ENCODE peak calls at places on chromosome 18, in four cellular contexts. U, F, A and C are unnamed samples.

GRCh38 chr18:56235061-56235772 is 403.2 kb downstream of the TXNL1 start:
- DNase-seq in U (no peak), F (no peak), A (no peak), C (no peak)

GRCh38 chr18:38576349-38576748 is 1010.8 kb upstream of the CELF4 start:
- DNase-seq in U (no peak), F (no peak), A (no peak), C (no peak)

GRCh38 chr18:46809145-46809544 is 52.3 kb upstream of the ST8SIA5 start:
- DNase-seq in A (no peak), U (no peak), F (no peak), C (no peak)

GRCh38 chr18:22432672-22433137 is 15.0 kb upstream of the CTAGE1 start:
- DNase-seq in F (no peak), A (no peak), U (no peak), C (peak)

GRCh38 chr18:27712066-27712465 is 464.9 kb downstream of the CDH2 start:
- DNase-seq in F (no peak), U (no peak), A (no peak), C (no peak)

GRCh38 chr18:73283032-73283431 is 415.2 kb upstream of the NETO1 start:
- DNase-seq in A (no peak), F (no peak), U (no peak), C (no peak)

GRCh38 chr18:70376914-70377258 is 88.0 kb downstream of the SOCS6 start:
- DNase-seq in U (no peak), A (no peak), F (peak), C (no peak)

GRCh38 chr18:23438608-23439366 is 14.3 kb upstream of the RIOK3 start:
- DNase-seq in A (no peak), F (no peak), U (no peak), C (peak)

GRCh38 chr18:59623456-59624383 is 73.5 kb downstream of the CCBE1 start:
- DNase-seq in U (no peak), F (no peak), A (no peak), C (no peak)

GRCh38 chr18:23158884-23159820 is 23.9 kb downstream of the CABLES1 start:
- DNase-seq in A (no peak), F (no peak), U (no peak), C (no peak)

GRCh38 chr18:6747646-6748045 is 18.1 kb downstream of the ARHGAP28 start:
- DNase-seq in A (no peak), U (no peak), F (no peak), C (no peak)

GRCh38 chr18:9469700-9470099 is 5.6 kb upstream of the RALBP1 start:
- DNase-seq in A (no peak), F (no peak), U (no peak), C (no peak)

GRCh38 chr18:32542221-32542798 is 71.6 kb upstream of the GAREM1 start:
- DNase-seq in F (no peak), A (no peak), U (no peak), C (no peak)

GRCh38 chr18:69774831-69775230 is 172.8 kb downstream of the CD226 start:
- DNase-seq in F (no peak), U (no peak), A (no peak), C (no peak)

GRCh38 chr18:61414116-61414515 is 80.9 kb downstream of the CDH20 start:
- DNase-seq in A (no peak), U (no peak), F (no peak), C (no peak)

GRCh38 chr18:51068111-51068510 is 38.1 kb downstream of the SMAD4 start:
- DNase-seq in F (no peak), A (no peak), U (no peak), C (no peak)

GRCh38 chr18:49081511-49082146 is 130.9 kb upstream of the SMAD7 start:
- DNase-seq in U (no peak), F (no peak), A (no peak), C (no peak)
- TF ChIP-seq TCF7 in U (no peak), F (no peak), A (no peak), C (no peak)

DNA sequence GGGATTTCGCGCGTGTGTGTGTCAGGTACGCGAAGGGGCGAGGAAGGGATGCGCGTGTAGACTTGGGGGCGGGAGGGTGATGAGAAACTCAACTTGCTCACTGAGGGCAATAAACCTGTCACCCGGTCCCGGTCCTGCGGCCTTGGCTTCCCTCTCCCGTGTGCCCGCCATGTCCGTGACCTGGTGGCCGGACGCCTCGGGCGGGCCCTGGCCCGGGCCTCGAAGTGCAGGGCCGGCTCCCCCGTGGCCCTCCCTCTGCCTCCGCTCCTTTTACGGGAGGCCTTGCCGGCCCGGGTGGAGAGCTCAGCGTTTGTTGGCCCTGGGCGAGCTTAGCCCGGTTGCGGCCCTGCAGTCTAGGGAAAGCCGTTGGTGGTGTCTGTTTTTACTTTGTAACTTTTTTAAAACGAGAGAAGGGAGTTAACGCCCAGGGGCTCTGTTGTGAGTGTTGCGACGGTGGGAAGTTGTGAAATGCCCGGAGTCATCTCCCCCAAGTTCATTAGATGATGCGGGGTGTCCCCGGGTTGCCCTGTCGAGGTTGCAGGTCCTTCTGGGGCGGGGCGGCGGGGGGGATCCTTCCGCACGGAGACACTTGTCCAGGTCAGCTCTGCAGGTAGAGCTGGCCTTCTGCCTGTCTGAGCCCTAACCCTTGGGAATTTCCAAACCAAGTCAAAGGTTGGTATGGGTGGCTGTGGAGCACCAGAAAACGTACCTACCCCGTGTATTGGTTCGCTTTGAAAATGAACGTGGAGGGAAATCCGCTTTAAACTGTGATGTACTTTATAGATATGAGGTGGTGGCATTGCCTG is 914 bp downstream of the SMCHD1 start:
- DNase-seq in A (peak), F (peak), U (no peak), C (peak)
- TF ChIP-seq TCF7 in A (no peak), F (no peak), U (no peak), C (no peak)

GRCh38 chr18:58243401-58243800 is 199.4 kb downstream of the NEDD4L start:
- DNase-seq in F (no peak), U (no peak), A (no peak), C (no peak)
- TF ChIP-seq TCF7 in F (no peak), U (no peak), A (no peak), C (no peak)

GRCh38 chr18:79525556-79526467 is 130.1 kb downstream of the NFATC1 start:
- DNase-seq in F (no peak), A (no peak), U (no peak), C (no peak)
- TF ChIP-seq TCF7 in F (no peak), A (no peak), U (no peak), C (no peak)

GRCh38 chr18:49013961-49014604 is 63.3 kb upstream of the SMAD7 start:
- DNase-seq in A (no peak), F (no peak), U (no peak), C (peak)

GRCh38 chr18:49014605-49015267 is 64.0 kb upstream of the SMAD7 start:
- DNase-seq in A (no peak), U (no peak), F (no peak), C (no peak)

GRCh38 chr18:49008716-49009115 is 58.0 kb upstream of the SMAD7 start:
- DNase-seq in U (no peak), F (no peak), A (no peak), C (no peak)

GRCh38 chr18:49008156-49008555 is 57.4 kb upstream of the SMAD7 start:
- DNase-seq in U (no peak), F (no peak), A (no peak), C (no peak)

DNA sequence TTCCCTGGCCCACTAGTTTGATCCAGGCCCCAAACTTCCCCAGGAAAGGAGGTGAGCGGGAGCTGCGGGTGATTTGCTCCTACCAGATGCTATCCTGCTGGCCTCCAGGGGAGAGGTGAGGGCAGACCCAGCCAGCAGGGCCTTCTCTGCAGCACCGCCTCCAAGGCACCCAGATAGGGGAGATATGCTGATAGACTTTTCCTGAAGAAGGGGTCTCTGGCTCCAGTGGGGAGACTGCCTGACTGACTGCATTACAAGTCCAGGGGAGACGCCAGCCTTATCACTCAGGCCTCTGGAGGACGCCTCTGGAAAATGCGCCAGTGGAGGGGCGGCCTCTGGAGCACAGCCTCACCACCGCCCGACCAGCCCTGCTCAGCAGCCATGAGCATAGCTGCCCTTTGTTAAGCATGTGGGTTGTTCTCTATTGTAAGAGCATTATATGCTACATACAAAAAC is 60.6 kb upstream of the SMAD7 start:
- DNase-seq in F (no peak), U (no peak), A (peak), C (no peak)
- TF ChIP-seq TCF7 in F (no peak), U (no peak), A (no peak), C (no peak)

DNA sequence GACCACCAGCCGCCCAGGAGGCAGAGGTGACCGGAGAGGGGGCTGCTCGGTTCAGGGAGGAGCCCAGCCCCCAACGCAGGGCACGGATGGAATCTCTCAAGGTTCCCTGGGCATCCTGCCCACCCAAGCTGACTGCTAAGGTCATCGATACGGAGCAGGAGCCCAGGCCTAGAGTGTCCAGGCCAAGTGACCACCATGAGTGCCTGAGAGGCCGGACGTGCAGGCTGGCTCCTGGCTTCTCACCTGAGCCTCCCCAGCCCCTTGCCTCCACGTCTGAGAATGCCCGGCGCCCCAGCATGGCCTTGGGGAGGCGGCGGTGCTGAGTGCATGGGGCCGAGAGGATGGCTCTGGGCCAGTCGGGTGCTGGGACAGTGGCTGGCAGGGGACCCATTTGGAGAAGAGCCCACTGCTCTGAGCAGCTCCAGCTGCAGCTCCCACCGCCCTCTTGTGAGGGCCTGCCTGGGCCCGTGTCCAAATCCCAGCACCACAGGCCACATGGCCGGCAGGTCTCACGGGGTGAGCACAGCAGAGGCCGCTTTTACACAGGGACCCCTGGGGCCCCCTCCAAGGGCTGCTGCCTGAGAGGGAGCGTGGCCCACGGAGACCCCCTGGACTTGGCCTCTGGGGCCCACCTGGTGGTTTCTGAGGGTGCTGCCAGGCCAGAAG is 102.8 kb upstream of the CTDP1 start:
- DNase-seq in F (no peak), A (no peak), U (no peak), C (no peak)
- TF ChIP-seq TCF7 in F (no peak), A (no peak), U (no peak), C (no peak)

DNA sequence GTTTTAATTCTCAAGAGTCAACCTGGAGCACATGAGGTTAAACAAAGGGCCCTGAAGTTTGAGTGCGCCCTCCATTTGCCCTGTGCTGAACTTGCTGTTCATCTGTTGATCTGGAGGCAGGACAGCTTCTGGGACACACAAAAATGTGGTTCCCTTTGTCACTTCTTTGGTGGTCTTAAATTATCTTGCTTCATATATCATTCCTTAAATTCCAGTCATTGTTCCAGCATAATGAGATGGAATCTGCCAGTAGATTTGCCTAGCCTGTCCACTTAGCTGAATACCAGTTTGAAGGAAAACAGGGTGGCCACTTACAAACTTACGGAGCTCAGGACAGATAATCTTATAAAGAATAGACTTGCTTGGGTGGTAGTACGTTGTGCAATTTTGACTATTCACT is 926 bp downstream of the CETN1 start:
- DNase-seq in U (no peak), F (no peak), A (no peak), C (no peak)
- TF ChIP-seq TCF7 in U (no peak), F (no peak), A (no peak), C (no peak)

GRCh38 chr18:11119550-11119949 is 29.8 kb downstream of the PIEZO2 start:
- DNase-seq in F (peak), U (no peak), A (no peak), C (no peak)
- TF ChIP-seq TCF7 in F (no peak), U (no peak), A (no peak), C (no peak)

GRCh38 chr18:45050712-45051639 is 370.3 kb downstream of the SETBP1 start:
- DNase-seq in U (no peak), F (no peak), A (no peak), C (no peak)
- TF ChIP-seq TCF7 in U (no peak), F (no peak), A (no peak), C (no peak)

GRCh38 chr18:67261931-67262552 is 254.5 kb downstream of the DSEL start:
- DNase-seq in F (no peak), A (no peak), U (no peak), C (no peak)
- TF ChIP-seq TCF7 in F (no peak), A (no peak), U (no peak), C (no peak)